ENCODE peak calls at places on chromosome 7, in eight cellular contexts. J is cardiac fibroblast; V is MM.1S; W is left ventricle myocardium inferior; I is KBM-7; H is substantia nigra; N is spleen; R is CD4-positive, alpha-beta T cell. F is an unnamed sample.
A peak's percentile ranks its signal among the peaks of the same experiment; 100 is the strongest.

GRCh38 chr7:99969298-99969697 is 6.5 kb downstream of the AZGP1 start:
- DNase-seq in J (no peak), V (no peak), W (no peak), I (no peak), H (no peak), N (no peak), R (no peak), F (no peak)

GRCh38 chr7:99363286-99363685 is 11.2 kb upstream of the ARPC1B start:
- DNase-seq in J (no peak), V (no peak), W (no peak), I (no peak), H (no peak), N (no peak), R (no peak), F (no peak)

GRCh38 chr7:99990417-99990816 is 14.6 kb upstream of the AZGP1 start:
- DNase-seq in J (no peak), V (no peak), W (no peak), I (no peak), H (no peak), N (peak; percentile 44), R (no peak), F (no peak)

GRCh38 chr7:43289826-43290225 is 177.4 kb downstream of the HECW1 start:
- DNase-seq in J (no peak), V (no peak), W (no peak), I (no peak), H (no peak), N (no peak), R (no peak), F (no peak)

GRCh38 chr7:96045919-96046318 is 273.6 kb downstream of the DYNC1I1 start:
- DNase-seq in J (no peak), V (no peak), W (no peak), I (no peak), H (no peak), N (no peak), R (no peak), F (no peak)

GRCh38 chr7:114212753-114213439 is 201.7 kb upstream of the FOXP2 start:
- DNase-seq in J (no peak), V (no peak), W (no peak), I (no peak), H (no peak), N (no peak), R (no peak), F (no peak)

GRCh38 chr7:47185193-47185592 is 396.7 kb downstream of the TNS3 start:
- DNase-seq in J (no peak), V (no peak), W (peak; percentile 19), I (no peak), H (no peak), N (no peak), R (no peak), F (no peak)

GRCh38 chr7:134755422-134756022 is 23.9 kb upstream of the CALD1 start:
- DNase-seq in J (peak; percentile 65), V (no peak), W (no peak), I (no peak), H (no peak), N (no peak), R (peak; percentile 25), F (no peak)

GRCh38 chr7:33774762-33775523 is 130.4 kb upstream of the BMPER start:
- DNase-seq in J (peak; percentile 98), V (no peak), W (peak; percentile 46), I (no peak), H (no peak), N (no peak), R (no peak), F (no peak)

GRCh38 chr7:54615545-54615944 is 73.4 kb downstream of the VSTM2A start:
- DNase-seq in J (no peak), V (no peak), W (no peak), I (no peak), H (no peak), N (no peak), R (no peak), F (no peak)

GRCh38 chr7:146216371-146217041 is 99.9 kb downstream of the CNTNAP2 start:
- DNase-seq in J (no peak), V (no peak), W (no peak), I (no peak), H (no peak), N (no peak), R (no peak), F (no peak)

F was measured in WTC11.